ENCODE peak calls at places on chromosomes 13 and 19, in nine cellular contexts. A, Z, F, H, D, L, P, U and V are unnamed samples. For H3K9me3, the result is how much of the 10 kb centered on the place peaks cover.

GRCh38 chr13:25210842-25211241 is 38.8 kb upstream of the AMER2 start:
- DNase-seq in L (no peak), D (no peak), F (no peak), H (no peak), Z (no peak), U (no peak), A (no peak), P (no peak), V (no peak)

GRCh38 chr19:55493650-55494171 is 5.5 kb downstream of the SSC5D start:
- DNase-seq in P (no peak), F (no peak), L (no peak), H (no peak), Z (no peak), U (no peak), A (peak), D (no peak), V (peak)

GRCh38 chr19:38250821-38251563 is 5.2 kb downstream of the PPP1R14A start:
- DNase-seq in A (peak), L (no peak), H (peak), F (no peak), D (peak), P (no peak), Z (peak), U (peak), V (peak)

GRCh38 chr13:106700007-106700950 is 132.3 kb upstream of the ARGLU1 start:
- DNase-seq in A (no peak), H (no peak), U (no peak), Z (no peak), L (peak), D (no peak), P (no peak), F (no peak), V (no peak)

GRCh38 chr19:56105090-56105701 is 15.9 kb downstream of the ZNF787 start:
- DNase-seq in U (peak), H (peak), Z (peak), P (peak), F (peak), A (peak), D (peak), L (peak), V (peak)

GRCh38 chr13:44311011-44311481 is 62.6 kb upstream of the SERP2 start:
- DNase-seq in F (no peak), P (peak), A (no peak), U (peak), L (no peak), D (no peak), Z (no peak), H (peak), V (no peak)

GRCh38 chr13:79741006-79741405 is 260.1 kb downstream of the NDFIP2 start:
- DNase-seq in L (no peak), Z (peak), P (peak), F (no peak), U (no peak), D (no peak), A (no peak), H (no peak), V (no peak)

GRCh38 chr13:48624016-48624415 is 29.7 kb upstream of the CYSLTR2 start:
- DNase-seq in L (no peak), A (no peak), U (no peak), F (no peak), D (no peak), Z (no peak), P (no peak), H (no peak), V (no peak)

GRCh38 chr13:101552797-101553196 is 100.3 kb downstream of the ITGBL1 start:
- DNase-seq in A (no peak), L (no peak), U (no peak), H (no peak), F (no peak), D (no peak), Z (no peak), P (peak), V (no peak)

GRCh38 chr19:13398780-13399726 is 107.2 kb downstream of the CACNA1A start:
- DNase-seq in P (peak), H (no peak), U (no peak), A (no peak), F (peak), L (peak), Z (no peak), D (no peak), V (no peak)

GRCh38 chr13:35475960-35476943 is at the start of gene MAB21L1:
- DNase-seq in P (peak), D (peak), F (no peak), A (no peak), U (peak), Z (no peak), L (peak), H (peak), V (peak)

GRCh38 chr19:12202250-12202649 is 39.4 kb downstream of the ZNF136 start:
- DNase-seq in F (no peak), H (no peak), D (peak), U (peak), A (no peak), P (no peak), L (no peak), Z (no peak), V (peak)

DNA sequence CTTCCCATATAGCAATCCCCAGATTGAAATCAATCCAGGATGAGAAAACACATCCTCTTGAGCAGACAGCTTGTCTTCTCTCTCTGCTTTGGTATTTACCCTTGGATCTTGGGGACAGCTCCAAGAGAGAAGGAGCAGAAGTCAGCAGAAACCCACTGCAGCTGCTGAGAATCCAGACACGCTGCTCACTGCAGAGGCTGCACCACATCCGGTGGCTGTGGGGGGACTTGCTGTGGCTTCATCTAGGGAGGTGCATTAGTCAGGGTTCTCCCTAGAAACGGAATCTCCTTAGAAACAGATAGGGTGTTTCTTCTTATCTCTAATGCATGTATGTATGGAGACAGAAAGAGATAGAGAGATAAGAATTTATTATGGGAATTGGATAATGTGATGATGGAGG is 2.7 kb downstream of the CYP4F12 start:
- DNase-seq in H (no peak), U (no peak), F (no peak), A (no peak), P (no peak), D (no peak), L (no peak), Z (no peak), V (no peak)
- H3K4me3 ChIP-seq in H (no peak), U (no peak), F (no peak), A (no peak), P (no peak), D (no peak), L (no peak), Z (no peak), V (no peak)

DNA sequence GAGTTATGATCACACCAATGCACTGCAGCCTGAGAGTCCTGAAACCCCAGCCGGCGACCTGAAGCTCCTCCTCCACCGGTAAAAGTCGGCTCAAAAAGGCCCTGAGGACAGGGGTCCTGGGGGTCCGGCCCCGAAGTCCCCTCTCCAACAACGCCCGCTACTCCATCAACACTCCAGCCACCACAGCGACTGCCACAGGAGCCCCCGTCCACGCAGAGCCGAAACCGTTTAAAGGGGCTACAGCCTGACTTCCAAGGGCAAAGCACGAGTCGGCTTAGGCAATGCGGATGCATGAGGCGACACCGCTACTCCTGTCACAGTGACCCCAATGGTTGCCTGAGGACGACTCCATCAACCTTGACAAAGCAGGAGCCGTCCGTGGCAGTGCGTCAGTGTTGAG is 22.9 kb upstream of the ZNF420 start:
- DNase-seq in U (no peak), A (no peak), D (no peak), H (no peak), P (no peak), F (no peak), L (no peak), Z (no peak), V (peak)
- H3K9me3 ChIP-seq in U (half or more), A (under half), D (under half), H (half or more), P (half or more), F (half or more), L (under half), Z (under half), V (under half)

GRCh38 chr19:33080761-33081681 is at the start of gene GPATCH1:
- DNase-seq in A (peak), U (peak), L (peak), Z (peak), D (peak), H (peak), F (peak), P (peak), V (peak)
- TF ChIP-seq POLR2A in A (peak), U (no peak), L (peak), Z (no peak), D (peak), H (peak), F (peak), P (no peak), V (peak)

GRCh38 chr13:99302637-99303505 is 4.3 kb downstream of the GPR183 start:
- DNase-seq in F (no peak), H (no peak), A (no peak), L (no peak), Z (no peak), U (no peak), D (no peak), P (no peak), V (no peak)
- H3K4me3 ChIP-seq in F (no peak), H (no peak), A (no peak), L (no peak), Z (no peak), U (no peak), D (peak), P (no peak), V (no peak)

DNA sequence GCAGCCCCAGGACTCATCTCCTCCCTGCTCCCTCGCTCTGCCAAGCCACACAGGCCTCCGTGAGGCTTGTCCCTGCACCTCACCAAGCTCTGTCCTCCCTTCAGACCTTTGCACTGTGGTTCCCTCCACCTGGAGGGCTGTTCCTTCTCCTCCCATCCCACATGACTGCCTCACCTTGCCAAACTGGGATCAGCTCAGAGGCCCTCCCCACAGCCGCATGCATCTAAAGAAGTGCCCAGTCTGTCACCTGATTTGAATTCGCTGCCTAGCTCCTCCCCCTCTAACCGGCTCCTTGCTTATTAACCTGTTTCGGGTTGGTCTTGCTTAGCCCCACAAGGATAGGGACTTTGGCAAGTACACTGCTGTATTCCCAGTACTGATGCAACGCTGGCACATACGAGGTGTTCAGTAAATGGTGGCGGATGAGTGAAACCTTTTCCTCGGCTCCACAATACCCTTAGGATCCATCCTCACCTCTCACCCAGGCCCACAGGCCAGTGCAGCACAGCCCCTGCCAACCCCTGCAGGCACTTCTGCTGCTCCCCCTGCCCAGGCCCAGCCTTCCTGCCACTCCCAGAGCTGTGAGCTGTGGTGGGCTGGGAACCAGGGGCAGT is 4.4 kb downstream of the AKT2 start:
- DNase-seq in A (no peak), L (no peak), F (no peak), U (peak), P (no peak), Z (no peak), H (peak), D (peak), V (peak)
- H3K9me3 ChIP-seq in A (under half), L (under half), F (under half), U (under half), P (under half), Z (under half), H (under half), D (under half), V (under half)

GRCh38 chr13:74148437-74148836 is 14.2 kb upstream of the KLF12 start:
- DNase-seq in H (no peak), Z (no peak), P (no peak), U (no peak), A (no peak), D (no peak), F (no peak), L (no peak), V (no peak)
- TF ChIP-seq POLR2A in H (no peak), Z (no peak), P (no peak), U (no peak), A (no peak), D (no peak), F (no peak), L (no peak), V (no peak)